ENCODE peak calls at places on chromosome 4, in ten cellular contexts. U is left ventricle myocardium inferior; K is uterus; R is breast epithelium; O is CD8-positive, alpha-beta memory T cell; Y is HCT116; Q is ovary; I is A673; Z is cardiac muscle cell; E is SK-N-MC. F is an unnamed sample. For H3K36me3, the result is how much of the 10 kb centered on the place peaks cover.

GRCh38 chr4:2837904-2838496 is 5.6 kb upstream of the ADD1 start:
- DNase-seq in U (no peak), K (peak), R (no peak), O (peak), Y (no peak), Q (peak), I (peak), Z (peak), E (no peak), F (peak)

GRCh38 chr4:82429728-82430192 is 502 bp downstream of the HNRNPDL start:
- DNase-seq in U (no peak), K (no peak), R (peak), O (peak), Y (no peak), Q (no peak), I (no peak), Z (no peak), E (no peak), F (no peak)

GRCh38 chr4:169208090-169208455 is 62.7 kb downstream of the SH3RF1 start:
- DNase-seq in U (no peak), K (no peak), R (no peak), O (no peak), Y (no peak), Q (no peak), I (no peak), Z (peak), E (no peak), F (no peak)

GRCh38 chr4:126991965-126992364 is 640.8 kb upstream of the INTU start:
- DNase-seq in U (no peak), K (no peak), R (no peak), O (no peak), Y (no peak), Q (no peak), I (peak), Z (no peak), E (no peak), F (no peak)

GRCh38 chr4:8141935-8142334 is 16.7 kb downstream of the ABLIM2 start:
- DNase-seq in U (peak), K (no peak), R (no peak), O (no peak), Y (no peak), Q (no peak), I (no peak), Z (no peak), E (no peak), F (no peak)

GRCh38 chr4:53531695-53532224 is 59.5 kb downstream of the LNX1 start:
- DNase-seq in U (no peak), K (no peak), R (no peak), O (no peak), Y (no peak), Q (no peak), I (no peak), Z (no peak), E (no peak), F (no peak)

GRCh38 chr4:176259330-176260090 is 9.5 kb downstream of the ASB5 start:
- DNase-seq in U (no peak), K (no peak), R (no peak), O (no peak), Y (no peak), Q (no peak), I (no peak), Z (peak), E (no peak), F (no peak)

GRCh38 chr4:135508006-135508714 is 1306.6 kb upstream of the PABPC4L start:
- DNase-seq in U (no peak), K (no peak), R (no peak), O (no peak), Y (peak), Q (no peak), I (peak), Z (peak), E (no peak), F (no peak)

GRCh38 chr4:41819621-41820020 is 71.1 kb upstream of the PHOX2B start:
- DNase-seq in U (no peak), K (no peak), R (no peak), O (no peak), Y (no peak), Q (no peak), I (no peak), Z (no peak), E (no peak), F (no peak)

GRCh38 chr4:121642876-121643585 is 53.7 kb downstream of the ANXA5 start:
- DNase-seq in U (no peak), K (no peak), R (no peak), O (no peak), Y (no peak), Q (no peak), I (no peak), Z (no peak), E (no peak), F (no peak)

GRCh38 chr4:75886104-75886503 is 16.1 kb downstream of the PPEF2 start:
- DNase-seq in U (no peak), K (no peak), R (no peak), O (no peak), Y (no peak), Q (no peak), I (no peak), Z (no peak), E (no peak), F (no peak)

GRCh38 chr4:3220586-3221494 is 28.1 kb upstream of the MSANTD1 start:
- DNase-seq in U (peak), K (no peak), R (no peak), O (no peak), Y (no peak), Q (no peak), I (no peak), Z (no peak), E (no peak), F (no peak)

GRCh38 chr4:42637104-42637503 is 19.8 kb downstream of the ATP8A1 start:
- DNase-seq in U (no peak), K (no peak), R (no peak), O (no peak), Y (no peak), Q (no peak), I (no peak), Z (no peak), E (no peak), F (no peak)

GRCh38 chr4:94306713-94307112 is 35.9 kb downstream of the HPGDS start:
- DNase-seq in U (no peak), K (no peak), R (no peak), O (no peak), Y (no peak), Q (no peak), I (no peak), Z (peak), E (no peak), F (no peak)

GRCh38 chr4:55524844-55525571 is 21.7 kb downstream of the CLOCK start:
- DNase-seq in U (no peak), K (no peak), R (no peak), O (no peak), Y (no peak), Q (no peak), I (no peak), Z (peak), E (no peak), F (no peak)

GRCh38 chr4:144906181-144906895 is 191.7 kb downstream of the ANAPC10 start:
- DNase-seq in U (no peak), K (no peak), R (no peak), O (no peak), Y (no peak), Q (no peak), I (no peak), Z (peak), E (no peak), F (no peak)

GRCh38 chr4:12231098-12231497 is 802.4 kb upstream of the HS3ST1 start:
- DNase-seq in U (no peak), K (no peak), R (no peak), O (no peak), Y (no peak), Q (no peak), I (no peak), Z (no peak), E (no peak), F (no peak)

GRCh38 chr4:20684852-20685763 is 15.2 kb upstream of the PACRGL start:
- DNase-seq in U (no peak), K (no peak), R (no peak), O (no peak), Y (no peak), Q (no peak), I (peak), Z (peak), E (no peak), F (peak)

GRCh38 chr4:1945492-1945891 is 63.3 kb downstream of the NELFA start:
- DNase-seq in U (no peak), K (no peak), R (no peak), O (no peak), Y (no peak), Q (no peak), I (no peak), Z (no peak), E (no peak), F (no peak)

GRCh38 chr4:124206779-124207605 is 505.5 kb downstream of the ANKRD50 start:
- DNase-seq in U (no peak), K (no peak), R (peak), O (no peak), Y (no peak), Q (no peak), I (peak), Z (peak), E (no peak), F (no peak)

GRCh38 chr4:122536001-122536400 is 79.5 kb upstream of the IL2 start:
- DNase-seq in U (no peak), K (no peak), R (no peak), O (no peak), Y (no peak), Q (no peak), I (no peak), Z (peak), E (no peak), F (no peak)

GRCh38 chr4:76364763-76365162 is 56.2 kb downstream of the CCDC158 start:
- DNase-seq in U (no peak), K (no peak), R (no peak), O (no peak), Y (no peak), Q (no peak), I (no peak), Z (no peak), E (no peak), F (no peak)

GRCh38 chr4:179007758-179008157 is 1565.5 kb upstream of the AGA start:
- DNase-seq in U (no peak), K (no peak), R (no peak), O (no peak), Y (no peak), Q (no peak), I (no peak), Z (no peak), E (no peak), F (no peak)

GRCh38 chr4:82247171-82247570 is 126.6 kb downstream of the HNRNPD start:
- DNase-seq in U (no peak), K (no peak), R (no peak), O (no peak), Y (no peak), Q (no peak), I (no peak), Z (no peak), E (no peak), F (no peak)

GRCh38 chr4:91092398-91092955 is 965.3 kb downstream of the CCSER1 start:
- DNase-seq in U (no peak), K (no peak), R (no peak), O (no peak), Y (no peak), Q (no peak), I (no peak), Z (no peak), E (no peak), F (no peak)

GRCh38 chr4:74311696-74312313 is 3.5 kb downstream of the EPGN start:
- DNase-seq in U (no peak), K (no peak), R (no peak), O (no peak), Y (peak), Q (no peak), I (peak), Z (peak), E (no peak), F (peak)

GRCh38 chr4:182074842-182075241 is 168.4 kb upstream of the TENM3 start:
- DNase-seq in U (no peak), K (no peak), R (no peak), O (no peak), Y (no peak), Q (no peak), I (no peak), Z (no peak), E (no peak), F (no peak)

GRCh38 chr4:94782707-94783106 is 25.0 kb downstream of the BMPR1B start:
- DNase-seq in U (no peak), K (no peak), R (no peak), O (no peak), Y (no peak), Q (no peak), I (no peak), Z (no peak), E (no peak), F (no peak)

GRCh38 chr4:112817933-112818921 is 181.3 kb downstream of the LARP7 start:
- DNase-seq in U (peak), K (peak), R (peak), O (no peak), Y (peak), Q (peak), I (peak), Z (peak), E (no peak), F (no peak)

GRCh38 chr4:145285928-145286327 is 105.5 kb upstream of the OTUD4 start:
- DNase-seq in U (no peak), K (no peak), R (no peak), O (no peak), Y (no peak), Q (no peak), I (no peak), Z (peak), E (no peak), F (no peak)

GRCh38 chr4:51998837-51999236 is 21.3 kb downstream of the LRRC66 start:
- DNase-seq in U (no peak), K (no peak), R (no peak), O (no peak), Y (no peak), Q (no peak), I (no peak), Z (no peak), E (no peak), F (no peak)

GRCh38 chr4:52001616-52002015 is 18.5 kb downstream of the LRRC66 start:
- DNase-seq in U (no peak), K (no peak), R (no peak), O (no peak), Y (no peak), Q (no peak), I (no peak), Z (peak), E (no peak), F (no peak)

GRCh38 chr4:51995647-51996046 is 24.5 kb downstream of the LRRC66 start:
- DNase-seq in U (no peak), K (no peak), R (no peak), O (no peak), Y (no peak), Q (no peak), I (no peak), Z (no peak), E (no peak), F (no peak)

GRCh38 chr4:51999250-51999649 is 20.9 kb downstream of the LRRC66 start:
- DNase-seq in U (no peak), K (no peak), R (no peak), O (no peak), Y (no peak), Q (no peak), I (no peak), Z (no peak), E (no peak), F (no peak)

GRCh38 chr4:51997647-51998046 is 22.5 kb downstream of the LRRC66 start:
- DNase-seq in U (no peak), K (no peak), R (no peak), O (no peak), Y (no peak), Q (no peak), I (no peak), Z (no peak), E (no peak), F (no peak)
- H3K27ac ChIP-seq in U (no peak), K (no peak), R (no peak), O (no peak), Y (no peak), Q (no peak), I (no peak), Z (no peak), E (no peak), F (no peak)

GRCh38 chr4:13548984-13549546 is 4.8 kb upstream of the NKX3-2 start:
- DNase-seq in U (peak), K (peak), R (peak), O (peak), Y (peak), Q (peak), I (peak), Z (peak), E (peak), F (peak)

GRCh38 chr4:13547563-13548041 is 3.3 kb upstream of the NKX3-2 start:
- DNase-seq in U (no peak), K (no peak), R (no peak), O (peak), Y (no peak), Q (no peak), I (peak), Z (no peak), E (no peak), F (no peak)

GRCh38 chr4:13546855-13547562 is 2.7 kb upstream of the NKX3-2 start:
- DNase-seq in U (no peak), K (no peak), R (no peak), O (no peak), Y (no peak), Q (no peak), I (peak), Z (no peak), E (no peak), F (no peak)

GRCh38 chr4:13546374-13546854 is 2.1 kb upstream of the NKX3-2 start:
- DNase-seq in U (no peak), K (no peak), R (no peak), O (no peak), Y (no peak), Q (no peak), I (no peak), Z (no peak), E (no peak), F (no peak)

DNA sequence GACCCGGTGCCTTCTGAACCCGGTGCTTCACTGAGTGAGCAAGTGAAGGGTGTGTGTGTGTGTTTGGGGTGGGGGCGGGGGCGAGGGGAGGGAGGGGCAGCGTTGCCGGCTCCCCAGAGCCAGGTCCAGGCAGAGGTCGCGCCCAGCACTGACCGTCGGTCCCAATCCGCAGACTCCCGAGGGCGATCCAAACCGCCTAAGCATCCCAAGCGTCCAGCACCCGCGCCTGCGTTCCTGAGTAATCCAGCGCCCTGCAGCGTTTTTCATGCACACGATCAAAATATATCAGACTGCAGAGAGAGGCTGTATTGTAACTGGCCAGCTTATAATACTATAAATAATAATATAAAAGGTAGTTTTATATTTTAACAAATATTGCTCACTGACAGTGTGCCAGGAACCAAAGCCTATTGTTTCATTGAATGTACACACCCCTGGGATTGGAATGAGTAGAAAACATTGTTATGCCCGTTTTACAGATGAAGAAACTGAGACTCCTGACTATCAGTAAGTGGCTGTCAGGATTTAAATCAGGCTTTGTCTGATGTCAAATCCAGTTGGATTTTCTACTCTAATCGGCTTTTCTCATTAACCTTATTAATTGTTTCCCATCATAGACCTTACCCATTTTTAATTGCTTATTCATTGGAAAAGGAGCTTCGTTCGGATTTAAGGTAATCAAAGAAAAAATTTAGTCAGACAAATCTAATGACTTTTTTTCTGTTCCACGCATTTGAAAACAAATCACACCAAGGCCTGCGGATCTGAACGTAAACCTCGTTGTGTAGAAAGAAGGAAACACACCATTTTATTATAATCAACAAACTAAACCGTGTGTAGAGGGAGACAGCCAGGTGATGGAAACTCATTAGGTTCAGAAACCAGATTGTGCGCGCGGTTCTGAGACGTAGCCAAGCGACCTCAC is 4.0 kb upstream of the NKX3-2 start:
- DNase-seq in U (no peak), K (no peak), R (no peak), O (no peak), Y (no peak), Q (no peak), I (peak), Z (no peak), E (no peak), F (no peak)
- H3K4me3 ChIP-seq in U (peak), K (peak), R (peak), O (no peak), Y (peak), Q (peak), I (peak), Z (peak), E (no peak), F (no peak)

DNA sequence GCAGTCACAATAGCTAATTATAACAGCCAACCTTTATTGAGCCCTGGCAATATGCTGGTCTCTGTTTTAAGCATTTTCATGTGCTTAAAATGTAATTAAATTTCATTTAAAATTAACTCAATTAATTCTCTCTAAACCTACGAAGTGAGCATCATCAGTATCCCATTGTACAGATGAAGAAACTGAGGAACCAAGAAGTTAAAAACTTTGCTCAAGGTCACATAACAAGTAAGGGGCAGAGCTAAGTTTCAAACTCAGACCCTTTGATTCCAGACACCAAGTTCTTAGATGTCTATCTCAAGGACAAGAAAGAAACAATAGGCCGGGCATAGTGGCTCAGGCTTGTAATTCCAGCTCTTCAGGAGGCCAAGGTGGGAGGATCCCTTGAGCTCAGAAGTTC is 55.9 kb upstream of the NFKB1 start:
- DNase-seq in U (no peak), K (no peak), R (no peak), O (no peak), Y (no peak), Q (no peak), I (no peak), Z (no peak), E (no peak), F (no peak)
- H3K36me3 ChIP-seq in U (under half), K (under half), R (under half), O (under half), Y (under half), Q (under half), I (under half), Z (under half), E (under half), F (under half)

GRCh38 chr4:68748181-68748981 is 67.4 kb upstream of the UGT2B10 start:
- DNase-seq in U (no peak), K (no peak), R (no peak), O (no peak), Y (peak), Q (no peak), I (peak), Z (no peak), E (no peak), F (peak)

GRCh38 chr4:68744368-68744767 is 71.4 kb upstream of the UGT2B10 start:
- DNase-seq in U (no peak), K (no peak), R (no peak), O (no peak), Y (no peak), Q (no peak), I (no peak), Z (no peak), E (no peak), F (no peak)
- H3K27ac ChIP-seq in U (no peak), K (no peak), R (no peak), O (no peak), Y (no peak), Q (no peak), I (no peak), Z (no peak), E (no peak), F (peak)

GRCh38 chr4:917466-917865 is 14.7 kb downstream of the GAK start:
- DNase-seq in U (no peak), K (no peak), R (no peak), O (no peak), Y (no peak), Q (no peak), I (no peak), Z (no peak), E (no peak), F (no peak)

GRCh38 chr4:915041-915474 is 17.1 kb downstream of the GAK start:
- DNase-seq in U (no peak), K (no peak), R (no peak), O (no peak), Y (no peak), Q (no peak), I (no peak), Z (no peak), E (no peak), F (no peak)

GRCh38 chr4:913280-913618 is 18.9 kb downstream of the GAK start:
- DNase-seq in U (no peak), K (no peak), R (no peak), O (no peak), Y (no peak), Q (no peak), I (no peak), Z (no peak), E (no peak), F (no peak)

GRCh38 chr4:914531-914930 is 17.6 kb downstream of the GAK start:
- DNase-seq in U (no peak), K (no peak), R (no peak), O (no peak), Y (no peak), Q (no peak), I (no peak), Z (no peak), E (no peak), F (no peak)

DNA sequence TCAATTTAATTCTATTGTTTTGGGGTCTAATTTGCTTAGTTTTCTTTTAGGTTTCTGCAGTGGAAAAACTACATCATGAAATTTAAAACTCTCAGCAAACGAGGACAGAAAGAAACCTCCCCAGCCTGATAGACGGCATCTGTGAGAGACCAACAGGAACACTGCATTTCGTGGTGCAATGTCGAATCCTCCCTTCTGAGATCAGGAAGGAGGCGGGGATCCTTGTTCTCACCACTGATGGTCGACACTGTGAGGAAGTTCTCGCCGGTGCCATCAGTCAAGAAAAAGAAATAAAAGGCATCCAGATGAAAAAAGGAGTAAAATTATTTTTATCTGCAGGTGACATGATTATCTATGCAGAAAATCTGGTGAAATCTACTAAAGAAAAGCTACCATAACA is 16.5 kb downstream of the GAK start:
- DNase-seq in U (no peak), K (no peak), R (no peak), O (no peak), Y (no peak), Q (no peak), I (no peak), Z (peak), E (no peak), F (no peak)
- H3K4me3 ChIP-seq in U (no peak), K (peak), R (no peak), O (peak), Y (no peak), Q (peak), I (no peak), Z (no peak), E (no peak), F (no peak)

F was measured in small intestine.